ENCODE peak calls at places on chromosomes 2 and 18, in nine cellular contexts. K is testis, R is heart left ventricle, E is cardiac muscle cell, U is esophagus muscularis mucosa, Y is upper lobe of right lung, H is psoas muscle, T is spleen, L is A549. I is an unnamed sample. For H3K4me1, the result is how much of the 10 kb centered on the place peaks cover.

GRCh38 chr2:46917628-46918027 is 2.0 kb upstream of the MCFD2 start:
- DNase-seq in T (no peak), Y (no peak), E (no peak), U (no peak), L (no peak), K (no peak), R (no peak), H (no peak), I (peak)

GRCh38 chr2:112644933-112645395 is 775 bp upstream of the SLC20A1 start:
- DNase-seq in E (no peak), R (no peak), U (peak), T (no peak), H (no peak), L (no peak), K (peak), Y (peak), I (no peak)

GRCh38 chr2:43469094-43469493 is 126.7 kb downstream of the THADA start:
- DNase-seq in T (no peak), H (no peak), K (no peak), E (no peak), U (no peak), Y (no peak), L (no peak), R (no peak), I (no peak)

GRCh38 chr18:79899609-79900435 is 51.6 kb downstream of the SLC66A2 start:
- DNase-seq in E (no peak), U (no peak), T (no peak), Y (no peak), R (peak), H (peak), L (no peak), K (peak), I (no peak)

GRCh38 chr18:50334546-50335152 is 40.2 kb upstream of the SKA1 start:
- DNase-seq in R (no peak), E (no peak), Y (no peak), U (no peak), T (no peak), L (no peak), K (no peak), H (no peak), I (peak)

GRCh38 chr18:30970201-30970816 is 72.2 kb downstream of the DSC3 start:
- DNase-seq in L (peak), K (no peak), H (no peak), U (no peak), T (no peak), E (peak), Y (no peak), R (no peak), I (peak)

GRCh38 chr2:60297296-60298010 is 256.0 kb downstream of the BCL11A start:
- DNase-seq in U (no peak), L (no peak), R (no peak), E (no peak), H (no peak), T (no peak), Y (no peak), K (peak), I (no peak)

GRCh38 chr2:196268022-196268421 is 96.6 kb upstream of the STK17B start:
- DNase-seq in H (no peak), T (no peak), U (no peak), L (no peak), K (no peak), E (no peak), R (no peak), Y (no peak), I (no peak)

GRCh38 chr18:12420831-12421421 is 13.2 kb downstream of the PRELID3A start:
- DNase-seq in L (no peak), U (no peak), E (peak), T (no peak), R (no peak), H (no peak), K (peak), Y (no peak), I (peak)

GRCh38 chr2:174634130-174635014 is 36.8 kb upstream of the WIPF1 start:
- DNase-seq in E (no peak), T (peak), Y (peak), L (no peak), R (no peak), U (no peak), H (no peak), K (no peak), I (peak)

GRCh38 chr2:46187112-46187618 is 110.0 kb upstream of the EPAS1 start:
- DNase-seq in T (no peak), H (no peak), K (peak), Y (no peak), R (peak), E (no peak), U (peak), L (no peak), I (no peak)

GRCh38 chr2:176419591-176420071 is 150.4 kb downstream of the MTX2 start:
- DNase-seq in K (no peak), Y (no peak), L (no peak), R (no peak), U (no peak), T (no peak), H (no peak), E (no peak), I (no peak)

GRCh38 chr2:207765541-207765940 is 4.2 kb downstream of the FZD5 start:
- DNase-seq in H (no peak), K (no peak), E (peak), L (peak), T (no peak), U (no peak), Y (no peak), R (no peak), I (no peak)

GRCh38 chr2:150528861-150529801 is 41.7 kb upstream of the RND3 start:
- DNase-seq in T (no peak), K (no peak), E (no peak), U (no peak), H (no peak), R (no peak), L (peak), Y (no peak), I (no peak)
- H3K4me1 ChIP-seq in T (under half), K (under half), E (under half), U (under half), H (under half), R (under half), L (half or more), Y (under half), I (under half)

GRCh38 chr2:168494190-168494711 is 38.2 kb downstream of the CERS6 start:
- DNase-seq in E (no peak), H (no peak), T (no peak), Y (no peak), K (no peak), L (peak), U (no peak), R (no peak), I (no peak)
- TF ChIP-seq CTCF in E (peak), H (no peak), T (no peak), Y (no peak), K (no peak), L (peak), U (no peak), R (peak), I (peak)

DNA sequence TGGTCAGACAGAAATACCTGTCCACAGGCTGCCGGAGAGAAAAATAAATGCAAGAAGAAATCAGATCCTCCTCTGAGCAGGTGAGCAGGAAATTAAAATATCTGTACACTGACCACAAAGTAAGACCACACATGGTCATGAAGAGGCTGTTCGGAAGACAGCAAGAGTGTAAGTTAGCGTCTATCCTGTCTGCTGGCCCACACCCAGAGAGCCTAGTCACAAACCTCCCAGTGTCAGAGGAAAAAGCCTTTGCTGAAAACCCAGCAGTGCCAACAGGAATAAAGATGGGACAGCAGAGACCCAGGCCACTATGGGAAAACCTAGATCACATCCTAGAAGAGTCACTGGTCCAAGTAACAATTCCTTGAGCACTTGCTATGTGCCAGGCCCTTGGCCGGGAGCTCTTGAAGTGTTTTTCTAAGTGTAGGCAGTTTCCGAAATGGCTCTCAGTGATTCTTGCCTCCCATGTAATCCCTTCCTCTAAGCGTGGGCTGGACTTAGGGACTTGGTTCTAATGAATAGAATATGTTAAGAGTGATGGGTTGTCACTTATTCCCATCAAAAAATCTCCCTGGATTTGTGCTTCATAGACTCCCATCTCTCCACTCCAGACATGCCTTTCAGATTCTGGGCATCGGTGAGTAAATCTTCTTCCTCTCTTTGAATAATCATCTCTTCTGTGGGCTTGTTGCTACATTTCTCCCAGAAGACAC is 110.9 kb upstream of the PKDCC start:
- DNase-seq in Y (no peak), E (no peak), L (no peak), H (no peak), U (no peak), R (no peak), T (no peak), K (no peak), I (no peak)
- H3K4me1 ChIP-seq in Y (under half), E (half or more), L (half or more), H (under half), U (half or more), R (under half), T (under half), K (half or more), I (under half)

DNA sequence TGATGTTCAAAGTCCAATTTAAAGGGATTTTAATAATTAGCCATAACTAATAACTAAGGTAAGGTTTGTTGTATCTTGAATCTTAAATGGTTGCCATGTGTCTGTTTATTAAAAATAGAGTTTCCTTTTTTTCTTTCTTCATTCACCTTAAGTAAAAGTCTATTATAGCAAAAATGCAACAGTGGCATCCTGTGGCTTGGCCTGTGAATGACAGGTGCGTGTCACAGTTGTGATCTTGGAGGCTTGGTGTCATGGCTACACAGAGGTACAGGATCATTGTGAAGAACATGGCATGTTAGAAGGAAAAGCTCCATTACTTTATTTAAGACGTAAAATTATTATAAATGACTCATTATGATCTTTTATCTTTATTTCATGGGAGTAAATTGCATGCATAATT is 246.1 kb downstream of the BCL2 start:
- DNase-seq in L (peak), Y (no peak), R (no peak), K (no peak), T (no peak), U (no peak), E (no peak), H (no peak), I (peak)
- TF ChIP-seq CTCF in L (no peak), Y (no peak), R (peak), K (no peak), T (no peak), U (no peak), E (no peak), H (no peak), I (peak)

DNA sequence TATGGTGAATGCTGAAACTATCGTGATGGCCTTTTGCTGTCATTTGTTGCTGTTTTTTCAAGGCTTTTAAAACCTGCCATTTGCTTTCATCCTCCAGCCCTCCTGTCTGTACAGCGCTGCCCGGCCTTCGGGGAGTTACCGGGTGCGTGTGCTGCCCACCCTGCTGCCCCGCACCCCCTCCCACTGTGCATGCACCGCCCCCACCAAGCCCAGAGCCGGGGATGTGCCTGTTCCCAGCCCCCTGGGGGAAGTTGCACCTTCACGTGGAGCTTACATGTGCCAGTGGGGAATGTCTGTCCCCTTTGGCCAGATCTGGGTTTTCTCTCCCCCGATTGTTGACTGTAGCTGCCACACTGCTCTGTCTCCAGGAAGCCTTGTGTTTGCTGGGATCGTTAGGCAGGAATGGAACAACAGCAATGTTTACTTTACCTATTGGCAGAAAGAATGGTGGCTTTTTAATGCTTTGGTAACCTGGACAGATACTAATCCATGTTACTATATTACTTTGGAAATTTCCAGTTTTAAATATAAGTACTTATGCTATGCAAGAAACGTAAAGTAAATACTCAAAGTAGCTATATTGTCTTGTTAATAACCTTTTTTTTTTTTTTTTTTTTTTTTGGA is 64.8 kb upstream of the RBM44 start:
- DNase-seq in L (no peak), U (no peak), R (no peak), E (peak), H (no peak), Y (no peak), T (no peak), K (no peak), I (no peak)
- H3K4me1 ChIP-seq in L (half or more), U (half or more), R (under half), E (under half), H (half or more), Y (half or more), T (half or more), K (under half), I (under half)

GRCh38 chr18:2824865-2825264 is 21.9 kb upstream of the EMILIN2 start:
- DNase-seq in L (no peak), E (no peak), U (peak), R (no peak), K (no peak), T (no peak), Y (no peak), H (no peak), I (no peak)
- TF ChIP-seq CTCF in L (no peak), E (no peak), U (no peak), R (no peak), K (no peak), T (no peak), Y (no peak), H (no peak), I (no peak)

DNA sequence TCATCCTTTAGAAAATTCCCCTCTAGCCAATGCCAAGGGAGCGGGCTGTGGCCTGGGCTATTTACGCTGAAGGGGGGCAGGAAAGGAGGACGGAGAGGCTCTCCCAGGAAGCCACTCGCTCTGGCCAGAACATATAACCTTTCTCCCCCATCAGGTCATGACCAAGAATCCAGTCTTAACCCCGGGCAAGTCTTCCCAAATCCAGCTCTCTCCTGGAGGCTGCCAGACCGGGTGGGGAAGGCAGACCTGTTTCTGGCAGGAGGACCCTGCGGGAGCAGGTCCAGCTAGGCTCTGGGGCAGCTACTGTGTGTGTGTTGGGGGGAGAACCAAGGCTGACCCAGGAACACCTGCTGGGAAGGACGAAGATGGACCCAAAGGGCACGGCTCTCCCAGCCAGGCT is 13.4 kb upstream of the SEMA4C start:
- DNase-seq in E (no peak), Y (no peak), T (peak), K (no peak), U (no peak), H (no peak), R (no peak), L (no peak), I (no peak)
- H3K4me1 ChIP-seq in E (under half), Y (under half), T (under half), K (under half), U (under half), H (under half), R (under half), L (under half), I (under half)

I was measured in OCI-LY7.